ENCODE peak calls at places on chromosomes 5 and 9, in six cellular contexts. B, T, H, M, Q and A are unnamed samples.

GRCh38 chr5:68087866-68088265 is 127.7 kb upstream of the PIK3R1 start:
- DNase-seq in T (no peak), M (no peak), Q (no peak), B (peak), H (peak), A (no peak)

GRCh38 chr5:77329664-77330430 is 119.4 kb downstream of the PDE8B start:
- DNase-seq in H (no peak), T (no peak), M (no peak), B (no peak), Q (no peak), A (no peak)

GRCh38 chr9:135952664-135953206 is 8.4 kb downstream of the UBAC1 start:
- DNase-seq in M (no peak), T (no peak), B (no peak), Q (no peak), H (no peak), A (no peak)

GRCh38 chr5:176693477-176693851 is 46.2 kb downstream of the TSPAN17 start:
- DNase-seq in B (peak), M (no peak), H (no peak), T (no peak), Q (no peak), A (no peak)

GRCh38 chr9:124218438-124219289 is 39.1 kb upstream of the NEK6 start:
- DNase-seq in H (no peak), Q (peak), B (peak), T (peak), M (no peak), A (no peak)

GRCh38 chr9:4238522-4238921 is 61.3 kb downstream of the GLIS3 start:
- DNase-seq in B (no peak), M (no peak), T (no peak), H (no peak), Q (no peak), A (no peak)

GRCh38 chr5:149175346-149176113 is 34.2 kb downstream of the ABLIM3 start:
- DNase-seq in M (peak), H (peak), T (no peak), Q (no peak), B (no peak), A (no peak)

GRCh38 chr9:123234853-123235252 is 33.5 kb downstream of the STRBP start:
- DNase-seq in Q (no peak), H (no peak), T (no peak), B (no peak), M (no peak), A (no peak)

GRCh38 chr9:101536938-101537337 is 3.3 kb downstream of the RNF20 start:
- DNase-seq in Q (no peak), T (no peak), B (no peak), H (no peak), M (no peak), A (peak)

GRCh38 chr9:130542457-130543228 is 36.7 kb upstream of the FUBP3 start:
- DNase-seq in M (no peak), Q (no peak), T (no peak), B (no peak), H (no peak), A (peak)

GRCh38 chr5:56319281-56320242 is 86.4 kb upstream of the ANKRD55 start:
- DNase-seq in M (peak), Q (no peak), B (no peak), T (no peak), H (peak), A (no peak)

GRCh38 chr5:139600336-139600949 is 39.3 kb downstream of the UBE2D2 start:
- DNase-seq in T (no peak), M (no peak), H (no peak), Q (no peak), B (no peak), A (no peak)

GRCh38 chr5:102595332-102595731 is 96.5 kb upstream of the SLCO6A1 start:
- DNase-seq in T (no peak), M (no peak), H (no peak), B (no peak), Q (no peak), A (no peak)

DNA sequence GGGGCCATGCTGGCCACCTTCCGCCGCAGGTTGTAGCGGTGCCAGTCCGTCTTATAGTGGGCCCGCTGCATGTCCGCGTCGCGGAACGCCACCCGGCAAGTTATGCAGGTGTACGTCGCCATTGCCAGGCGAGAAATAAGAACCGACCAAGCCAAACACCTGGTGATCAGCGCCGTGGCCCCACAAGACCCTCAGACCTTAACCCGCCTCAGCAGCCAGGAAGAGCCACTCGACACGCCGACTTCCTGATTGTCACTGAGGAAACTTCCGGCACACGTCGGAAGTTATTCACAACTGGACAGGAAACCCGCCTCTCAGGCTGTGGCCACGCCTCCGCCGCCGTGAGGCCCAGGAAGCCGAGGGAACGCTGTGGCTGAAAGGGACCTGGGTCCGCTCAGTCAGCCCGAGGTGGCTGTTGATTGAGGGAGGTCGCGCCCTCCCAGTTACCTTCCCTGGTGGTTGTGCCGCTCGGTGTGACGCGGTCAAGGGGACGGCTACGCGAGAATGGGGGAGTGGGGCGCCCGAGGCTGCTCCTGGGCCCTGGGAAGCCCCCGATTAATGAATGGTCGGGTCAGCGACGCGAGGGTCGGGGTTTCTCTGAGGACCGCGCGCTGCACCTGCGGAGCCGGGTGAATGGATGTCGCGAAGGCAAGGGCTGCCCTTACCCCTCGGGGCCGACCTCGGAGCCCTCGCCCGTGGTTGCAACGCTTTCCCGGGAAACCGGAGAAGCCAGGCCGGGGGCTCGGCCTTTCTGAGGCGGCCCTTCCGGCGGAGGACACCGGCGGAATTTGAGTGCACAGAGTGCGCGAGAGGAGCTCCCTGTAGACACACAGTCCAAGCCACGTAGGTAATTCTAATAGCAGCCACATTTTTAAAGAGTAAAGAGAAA is at the start of gene ZNF622:
- DNase-seq in B (peak), Q (peak), M (peak), H (peak), T (peak), A (peak)
- TF ChIP-seq POLR2A in B (peak), Q (peak), M (peak), H (peak), T (peak), A (peak)

DNA sequence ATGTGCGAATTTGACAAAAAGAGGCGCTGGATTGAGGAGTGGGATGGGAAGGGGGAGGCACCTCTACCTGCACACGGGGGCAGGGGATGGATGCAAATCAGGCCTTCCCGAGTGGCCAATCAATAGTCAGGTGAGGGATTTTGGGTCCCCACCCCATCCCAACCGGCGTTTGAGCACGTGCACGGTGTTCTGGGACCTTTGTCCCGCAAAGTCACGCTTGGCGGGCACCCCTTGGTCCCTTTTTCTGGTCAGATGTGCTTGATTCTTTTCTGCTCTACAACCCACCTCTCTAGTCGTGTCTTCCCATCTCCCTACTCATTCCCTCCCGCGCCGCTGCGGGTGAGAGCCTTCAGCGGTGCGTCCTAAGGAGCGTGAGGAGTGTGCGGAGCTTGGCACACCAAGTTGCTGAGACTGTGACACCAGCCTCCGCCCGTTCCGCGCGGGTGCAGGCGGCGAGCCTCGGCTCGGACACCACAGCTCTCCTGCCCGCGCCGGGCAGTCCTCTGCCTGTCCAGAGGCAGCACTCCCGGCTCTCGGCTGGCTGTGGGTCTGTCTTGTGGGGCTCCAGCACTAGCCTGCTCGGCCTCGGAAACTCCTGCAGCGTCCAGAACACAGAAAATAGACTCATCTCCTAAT is 495 bp upstream of the ADAMTS19 start:
- DNase-seq in B (no peak), T (no peak), M (peak), Q (no peak), H (peak), A (peak)
- TF ChIP-seq POLR2A in B (no peak), T (no peak), M (no peak), Q (no peak), H (no peak), A (no peak)

DNA sequence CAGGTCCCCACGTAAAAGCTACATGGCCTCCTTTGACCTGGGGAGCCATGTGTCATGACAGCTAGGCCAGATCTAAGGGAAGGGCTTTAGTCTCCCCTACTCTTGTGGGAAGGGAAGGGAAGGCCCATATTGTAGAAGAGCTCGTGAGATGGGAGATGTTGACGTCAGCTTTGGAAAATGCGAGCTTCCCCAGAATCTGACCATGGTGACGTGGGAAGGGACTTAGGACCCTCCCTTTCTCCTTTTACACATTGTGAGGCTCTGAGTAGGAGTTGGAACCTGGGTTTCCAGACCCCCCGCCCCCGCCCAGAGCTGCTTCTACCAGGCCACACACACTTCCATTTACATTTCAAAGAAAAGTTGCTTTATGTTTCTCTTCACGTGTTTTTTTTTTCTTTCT is 165.6 kb downstream of the SYK start:
- DNase-seq in H (no peak), B (no peak), T (no peak), Q (no peak), M (no peak), A (no peak)
- TF ChIP-seq POLR2A in H (no peak), B (no peak), T (no peak), Q (no peak), M (no peak), A (no peak)

DNA sequence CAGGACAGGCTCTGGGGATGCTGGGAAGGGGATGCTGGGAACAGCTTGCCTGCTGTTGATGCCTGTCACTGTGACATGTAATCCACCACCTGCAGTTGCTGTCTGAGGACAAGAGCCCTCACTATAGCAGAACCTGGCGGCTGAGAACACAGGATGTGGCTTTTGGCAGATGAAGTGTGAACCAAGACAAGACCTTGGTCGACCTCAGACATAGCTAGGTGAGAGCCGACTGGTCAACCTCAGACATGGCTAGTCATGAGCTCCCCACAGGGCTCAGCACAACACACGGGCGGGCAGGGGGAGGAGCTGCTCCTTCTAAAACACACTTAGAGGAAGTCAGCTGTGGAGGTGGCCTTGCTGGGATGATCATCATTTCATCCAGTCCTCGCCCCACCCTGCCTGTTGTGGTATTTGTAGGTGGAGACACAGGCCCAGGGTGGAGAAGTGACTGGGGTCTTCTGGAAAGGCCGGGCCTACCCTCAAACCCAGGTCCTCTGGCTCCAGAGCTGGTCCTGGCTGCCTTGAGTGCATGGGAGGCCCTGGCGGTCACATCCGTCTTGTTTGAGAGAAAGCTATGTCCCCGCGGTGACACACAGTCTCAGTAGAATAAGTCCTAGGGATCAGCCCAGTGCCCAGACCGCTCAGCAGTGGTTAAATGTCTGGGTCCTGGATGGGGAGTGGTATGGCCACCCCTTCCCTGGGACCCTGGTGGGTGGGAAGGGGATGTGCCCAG is 6.1 kb downstream of the SUSD3 start:
- DNase-seq in H (no peak), T (peak), B (peak), M (no peak), Q (peak), A (no peak)
- TF ChIP-seq POLR2A in H (no peak), T (peak), B (no peak), M (no peak), Q (no peak), A (no peak)

GRCh38 chr5:138468966-138469539 is 3.8 kb downstream of the EGR1 start:
- DNase-seq in B (peak), H (no peak), Q (no peak), M (no peak), T (no peak), A (no peak)

GRCh38 chr5:138468133-138468965 is 3.1 kb downstream of the EGR1 start:
- DNase-seq in Q (no peak), M (no peak), T (no peak), H (peak), B (no peak), A (no peak)

GRCh38 chr5:138466058-138466899 is 1.0 kb downstream of the EGR1 start:
- DNase-seq in B (peak), H (peak), Q (peak), T (no peak), M (no peak), A (no peak)

GRCh38 chr5:138466900-138467710 is 1.8 kb downstream of the EGR1 start:
- DNase-seq in H (peak), T (no peak), B (peak), M (no peak), Q (peak), A (peak)

DNA sequence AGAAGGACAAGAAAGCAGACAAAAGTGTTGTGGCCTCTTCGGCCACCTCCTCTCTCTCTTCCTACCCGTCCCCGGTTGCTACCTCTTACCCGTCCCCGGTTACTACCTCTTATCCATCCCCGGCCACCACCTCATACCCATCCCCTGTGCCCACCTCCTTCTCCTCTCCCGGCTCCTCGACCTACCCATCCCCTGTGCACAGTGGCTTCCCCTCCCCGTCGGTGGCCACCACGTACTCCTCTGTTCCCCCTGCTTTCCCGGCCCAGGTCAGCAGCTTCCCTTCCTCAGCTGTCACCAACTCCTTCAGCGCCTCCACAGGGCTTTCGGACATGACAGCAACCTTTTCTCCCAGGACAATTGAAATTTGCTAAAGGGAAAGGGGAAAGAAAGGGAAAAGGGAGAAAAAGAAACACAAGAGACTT is 2.4 kb downstream of the EGR1 start:
- DNase-seq in B (peak), T (no peak), Q (peak), M (no peak), H (peak), A (no peak)
- TF ChIP-seq POLR2A in B (peak), T (no peak), Q (no peak), M (no peak), H (no peak), A (no peak)